ENCODE peak calls at places on chromosomes 12 and 14, in eight cellular contexts. One of them, this sample, is unnamed.

GRCh38 chr14:81504864-81505263 is 28.8 kb downstream of the SEL1L start:
- DNase-seq in B cell: no peak
- DNase-seq in retinal pigment epithelial cell: no peak
- DNase-seq in tibial nerve: no peak
- DNase-seq in body of pancreas: no peak
- DNase-seq in LNCaP clone FGC: no peak
- DNase-seq in PC-9: no peak
- DNase-seq in mucosa of descending colon: no peak
- DNase-seq in this sample: no peak

GRCh38 chr14:101862177-101862576 is 100.7 kb downstream of the PPP2R5C start:
- DNase-seq in B cell: no peak
- DNase-seq in body of pancreas: no peak
- DNase-seq in mucosa of descending colon: no peak
- DNase-seq in tibial nerve: no peak
- DNase-seq in LNCaP clone FGC: no peak
- DNase-seq in retinal pigment epithelial cell: no peak
- DNase-seq in PC-9: no peak
- DNase-seq in this sample: no peak

GRCh38 chr12:21774358-21775129 is at the start of gene KCNJ8:
- DNase-seq in mucosa of descending colon: peak
- DNase-seq in LNCaP clone FGC: no peak
- DNase-seq in tibial nerve: peak
- DNase-seq in PC-9: no peak
- DNase-seq in retinal pigment epithelial cell: no peak
- DNase-seq in B cell: no peak
- DNase-seq in body of pancreas: peak
- DNase-seq in this sample: peak

GRCh38 chr14:55518391-55518790 is 61.6 kb upstream of the KTN1 start:
- DNase-seq in PC-9: no peak
- DNase-seq in retinal pigment epithelial cell: no peak
- DNase-seq in body of pancreas: no peak
- DNase-seq in LNCaP clone FGC: no peak
- DNase-seq in tibial nerve: no peak
- DNase-seq in B cell: no peak
- DNase-seq in mucosa of descending colon: no peak
- DNase-seq in this sample: no peak

GRCh38 chr12:121050725-121051124 is 11.7 kb upstream of the OASL start:
- DNase-seq in PC-9: no peak
- DNase-seq in mucosa of descending colon: no peak
- DNase-seq in retinal pigment epithelial cell: no peak
- DNase-seq in B cell: no peak
- DNase-seq in body of pancreas: no peak
- DNase-seq in LNCaP clone FGC: no peak
- DNase-seq in tibial nerve: no peak
- DNase-seq in this sample: no peak

GRCh38 chr14:100827140-100827517 is 1.2 kb downstream of the MEG3 start:
- DNase-seq in B cell: no peak
- DNase-seq in LNCaP clone FGC: no peak
- DNase-seq in retinal pigment epithelial cell: no peak
- DNase-seq in mucosa of descending colon: no peak
- DNase-seq in PC-9: no peak
- DNase-seq in tibial nerve: no peak
- DNase-seq in body of pancreas: no peak
- DNase-seq in this sample: no peak

GRCh38 chr14:22650960-22651521 is 6.9 kb upstream of the OR6J1 start:
- DNase-seq in retinal pigment epithelial cell: peak
- DNase-seq in tibial nerve: no peak
- DNase-seq in body of pancreas: no peak
- DNase-seq in PC-9: peak
- DNase-seq in LNCaP clone FGC: no peak
- DNase-seq in B cell: no peak
- DNase-seq in mucosa of descending colon: no peak
- DNase-seq in this sample: no peak

GRCh38 chr12:126346087-126346486 is 1280.9 kb downstream of the AACS start:
- DNase-seq in PC-9: no peak
- DNase-seq in retinal pigment epithelial cell: no peak
- DNase-seq in B cell: no peak
- DNase-seq in LNCaP clone FGC: no peak
- DNase-seq in tibial nerve: no peak
- DNase-seq in body of pancreas: no peak
- DNase-seq in mucosa of descending colon: no peak
- DNase-seq in this sample: no peak

GRCh38 chr12:47636908-47637780 is 68.7 kb downstream of the RPAP3 start:
- DNase-seq in body of pancreas: no peak
- DNase-seq in mucosa of descending colon: peak
- DNase-seq in retinal pigment epithelial cell: no peak
- DNase-seq in PC-9: peak
- DNase-seq in LNCaP clone FGC: peak
- DNase-seq in tibial nerve: no peak
- DNase-seq in B cell: peak
- DNase-seq in this sample: peak

GRCh38 chr12:115421796-115422709 is 738.1 kb upstream of the TBX3 start:
- DNase-seq in retinal pigment epithelial cell: no peak
- DNase-seq in PC-9: no peak
- DNase-seq in LNCaP clone FGC: no peak
- DNase-seq in B cell: no peak
- DNase-seq in body of pancreas: no peak
- DNase-seq in tibial nerve: no peak
- DNase-seq in mucosa of descending colon: no peak
- DNase-seq in this sample: no peak

GRCh38 chr14:28381656-28382055 is 384.9 kb upstream of the FOXG1 start:
- DNase-seq in PC-9: no peak
- DNase-seq in tibial nerve: no peak
- DNase-seq in LNCaP clone FGC: no peak
- DNase-seq in body of pancreas: no peak
- DNase-seq in B cell: no peak
- DNase-seq in retinal pigment epithelial cell: no peak
- DNase-seq in mucosa of descending colon: no peak
- DNase-seq in this sample: no peak

GRCh38 chr12:133156125-133156690 is 25.1 kb upstream of the ZNF268 start:
- DNase-seq in body of pancreas: no peak
- DNase-seq in B cell: no peak
- DNase-seq in retinal pigment epithelial cell: no peak
- DNase-seq in LNCaP clone FGC: no peak
- DNase-seq in PC-9: no peak
- DNase-seq in mucosa of descending colon: no peak
- DNase-seq in tibial nerve: no peak
- DNase-seq in this sample: no peak

GRCh38 chr14:32014498-32014897 is 62.6 kb upstream of the ARHGAP5 start:
- DNase-seq in LNCaP clone FGC: no peak
- DNase-seq in retinal pigment epithelial cell: no peak
- DNase-seq in tibial nerve: no peak
- DNase-seq in PC-9: no peak
- DNase-seq in mucosa of descending colon: no peak
- DNase-seq in body of pancreas: no peak
- DNase-seq in B cell: no peak
- DNase-seq in this sample: no peak

GRCh38 chr14:31947680-31948580 is 129.2 kb upstream of the ARHGAP5 start:
- DNase-seq in LNCaP clone FGC: no peak
- DNase-seq in PC-9: no peak
- DNase-seq in tibial nerve: no peak
- DNase-seq in mucosa of descending colon: no peak
- DNase-seq in body of pancreas: no peak
- DNase-seq in B cell: no peak
- DNase-seq in retinal pigment epithelial cell: no peak
- DNase-seq in this sample: no peak

GRCh38 chr14:70585221-70585620 is 15.2 kb downstream of the MED6 start:
- DNase-seq in B cell: no peak
- DNase-seq in mucosa of descending colon: no peak
- DNase-seq in retinal pigment epithelial cell: no peak
- DNase-seq in PC-9: no peak
- DNase-seq in body of pancreas: no peak
- DNase-seq in LNCaP clone FGC: no peak
- DNase-seq in tibial nerve: no peak
- DNase-seq in this sample: no peak

GRCh38 chr14:35821546-35822411 is 4.4 kb upstream of the BRMS1L start:
- DNase-seq in LNCaP clone FGC: no peak
- DNase-seq in B cell: peak
- DNase-seq in body of pancreas: peak
- DNase-seq in retinal pigment epithelial cell: no peak
- DNase-seq in PC-9: peak
- DNase-seq in tibial nerve: no peak
- DNase-seq in mucosa of descending colon: no peak
- DNase-seq in this sample: no peak

GRCh38 chr14:84859116-84859515 is 670.8 kb upstream of the FLRT2 start:
- DNase-seq in body of pancreas: no peak
- DNase-seq in LNCaP clone FGC: no peak
- DNase-seq in PC-9: no peak
- DNase-seq in B cell: no peak
- DNase-seq in mucosa of descending colon: no peak
- DNase-seq in tibial nerve: no peak
- DNase-seq in retinal pigment epithelial cell: no peak
- DNase-seq in this sample: no peak

GRCh38 chr12:9064815-9065606 is 50.7 kb downstream of the A2M start:
- DNase-seq in PC-9: peak
- DNase-seq in tibial nerve: peak
- DNase-seq in body of pancreas: peak
- DNase-seq in B cell: no peak
- DNase-seq in retinal pigment epithelial cell: no peak
- DNase-seq in LNCaP clone FGC: peak
- DNase-seq in mucosa of descending colon: peak
- DNase-seq in this sample: peak

GRCh38 chr12:104638218-104638617 is 181.5 kb downstream of the CHST11 start:
- DNase-seq in PC-9: no peak
- DNase-seq in LNCaP clone FGC: no peak
- DNase-seq in mucosa of descending colon: no peak
- DNase-seq in tibial nerve: no peak
- DNase-seq in B cell: no peak
- DNase-seq in body of pancreas: no peak
- DNase-seq in retinal pigment epithelial cell: no peak
- DNase-seq in this sample: no peak

GRCh38 chr12:104638760-104639319 is 182.1 kb downstream of the CHST11 start:
- DNase-seq in retinal pigment epithelial cell: no peak
- DNase-seq in B cell: no peak
- DNase-seq in LNCaP clone FGC: no peak
- DNase-seq in mucosa of descending colon: no peak
- DNase-seq in tibial nerve: no peak
- DNase-seq in body of pancreas: no peak
- DNase-seq in PC-9: no peak
- DNase-seq in this sample: no peak

GRCh38 chr12:104643921-104644669 is 187.3 kb downstream of the CHST11 start:
- DNase-seq in B cell: peak
- DNase-seq in body of pancreas: peak
- DNase-seq in tibial nerve: no peak
- DNase-seq in PC-9: peak
- DNase-seq in retinal pigment epithelial cell: no peak
- DNase-seq in LNCaP clone FGC: no peak
- DNase-seq in mucosa of descending colon: peak
- DNase-seq in this sample: no peak

GRCh38 chr12:104643093-104643646 is 186.4 kb downstream of the CHST11 start:
- DNase-seq in tibial nerve: no peak
- DNase-seq in mucosa of descending colon: no peak
- DNase-seq in retinal pigment epithelial cell: no peak
- DNase-seq in LNCaP clone FGC: no peak
- DNase-seq in B cell: peak
- DNase-seq in PC-9: no peak
- DNase-seq in body of pancreas: no peak
- DNase-seq in this sample: no peak

GRCh38 chr12:104641862-104642261 is 185.1 kb downstream of the CHST11 start:
- DNase-seq in LNCaP clone FGC: no peak
- DNase-seq in mucosa of descending colon: no peak
- DNase-seq in PC-9: no peak
- DNase-seq in tibial nerve: peak
- DNase-seq in B cell: peak
- DNase-seq in body of pancreas: no peak
- DNase-seq in retinal pigment epithelial cell: no peak
- DNase-seq in this sample: no peak
- TF ChIP-seq CTCF in LNCaP clone FGC: no peak
- TF ChIP-seq CTCF in mucosa of descending colon: no peak
- TF ChIP-seq CTCF in PC-9: no peak
- TF ChIP-seq CTCF in tibial nerve: no peak
- TF ChIP-seq CTCF in B cell: peak
- TF ChIP-seq CTCF in body of pancreas: no peak
- TF ChIP-seq CTCF in retinal pigment epithelial cell: no peak
- TF ChIP-seq CTCF in this sample: no peak

GRCh38 chr12:131834798-131835615 is 6.8 kb downstream of the MMP17 start:
- DNase-seq in tibial nerve: no peak
- DNase-seq in LNCaP clone FGC: peak
- DNase-seq in B cell: no peak
- DNase-seq in body of pancreas: no peak
- DNase-seq in retinal pigment epithelial cell: no peak
- DNase-seq in PC-9: peak
- DNase-seq in mucosa of descending colon: peak
- DNase-seq in this sample: no peak

GRCh38 chr12:131833896-131834641 is 5.9 kb downstream of the MMP17 start:
- DNase-seq in LNCaP clone FGC: no peak
- DNase-seq in tibial nerve: no peak
- DNase-seq in PC-9: no peak
- DNase-seq in body of pancreas: no peak
- DNase-seq in mucosa of descending colon: peak
- DNase-seq in retinal pigment epithelial cell: no peak
- DNase-seq in B cell: no peak
- DNase-seq in this sample: no peak

GRCh38 chr12:131835616-131836171 is 7.5 kb downstream of the MMP17 start:
- DNase-seq in mucosa of descending colon: peak
- DNase-seq in body of pancreas: no peak
- DNase-seq in retinal pigment epithelial cell: no peak
- DNase-seq in B cell: no peak
- DNase-seq in LNCaP clone FGC: no peak
- DNase-seq in PC-9: no peak
- DNase-seq in tibial nerve: no peak
- DNase-seq in this sample: no peak

GRCh38 chr12:131836714-131837397 is 8.7 kb downstream of the MMP17 start:
- DNase-seq in mucosa of descending colon: no peak
- DNase-seq in tibial nerve: no peak
- DNase-seq in retinal pigment epithelial cell: no peak
- DNase-seq in B cell: no peak
- DNase-seq in LNCaP clone FGC: no peak
- DNase-seq in PC-9: no peak
- DNase-seq in body of pancreas: no peak
- DNase-seq in this sample: no peak

GRCh38 chr12:131836193-131836592 is 8.0 kb downstream of the MMP17 start:
- DNase-seq in retinal pigment epithelial cell: no peak
- DNase-seq in mucosa of descending colon: no peak
- DNase-seq in PC-9: no peak
- DNase-seq in tibial nerve: no peak
- DNase-seq in B cell: no peak
- DNase-seq in body of pancreas: no peak
- DNase-seq in LNCaP clone FGC: no peak
- DNase-seq in this sample: no peak
- TF ChIP-seq CTCF in retinal pigment epithelial cell: peak
- TF ChIP-seq CTCF in mucosa of descending colon: no peak
- TF ChIP-seq CTCF in PC-9: peak
- TF ChIP-seq CTCF in tibial nerve: no peak
- TF ChIP-seq CTCF in B cell: no peak
- TF ChIP-seq CTCF in body of pancreas: peak
- TF ChIP-seq CTCF in LNCaP clone FGC: peak
- TF ChIP-seq CTCF in this sample: no peak

GRCh38 chr12:58540480-58541299 is 379.6 kb downstream of the LRIG3 start:
- DNase-seq in LNCaP clone FGC: peak
- DNase-seq in PC-9: peak
- DNase-seq in tibial nerve: peak
- DNase-seq in body of pancreas: peak
- DNase-seq in retinal pigment epithelial cell: peak
- DNase-seq in mucosa of descending colon: peak
- DNase-seq in B cell: no peak
- DNase-seq in this sample: peak
- TF ChIP-seq CTCF in LNCaP clone FGC: peak
- TF ChIP-seq CTCF in PC-9: peak
- TF ChIP-seq CTCF in tibial nerve: peak
- TF ChIP-seq CTCF in body of pancreas: peak
- TF ChIP-seq CTCF in retinal pigment epithelial cell: peak
- TF ChIP-seq CTCF in mucosa of descending colon: peak
- TF ChIP-seq CTCF in B cell: no peak
- TF ChIP-seq CTCF in this sample: peak

GRCh38 chr12:116773276-116773731 is 35.2 kb downstream of the RNFT2 start:
- DNase-seq in body of pancreas: no peak
- DNase-seq in tibial nerve: no peak
- DNase-seq in PC-9: no peak
- DNase-seq in mucosa of descending colon: no peak
- DNase-seq in retinal pigment epithelial cell: no peak
- DNase-seq in B cell: no peak
- DNase-seq in LNCaP clone FGC: peak
- DNase-seq in this sample: no peak
- TF ChIP-seq CTCF in body of pancreas: no peak
- TF ChIP-seq CTCF in tibial nerve: no peak
- TF ChIP-seq CTCF in PC-9: peak
- TF ChIP-seq CTCF in mucosa of descending colon: no peak
- TF ChIP-seq CTCF in retinal pigment epithelial cell: no peak
- TF ChIP-seq CTCF in B cell: no peak
- TF ChIP-seq CTCF in LNCaP clone FGC: peak
- TF ChIP-seq CTCF in this sample: no peak

This sample was measured in lung.